ENCODE peak calls at places on chromosomes 2 and 18, in five cellular contexts. N is activated CD8-positive, alpha-beta memory T cell treated with anti-CD3 and anti-CD28 coated beads for 48 hours; U is activated T-cell treated with anti-CD3 and anti-CD28 coated beads, Interleukin-2, amount 50 U/mL, for 24 hours; T is DMS153; K is activated CD4-positive, alpha-beta memory T cell treated with anti-CD3 and anti-CD28 coated beads, Interleukin-2, amount 10 ng/mL, durations not matched to agents 7 days and 5 days. Y is an unnamed sample.

GRCh38 chr18:9025104-9025838 is 77.2 kb upstream of the NDUFV2 start:
- DNase-seq in N (no peak), U (no peak), T (no peak), K (no peak), Y (no peak)

GRCh38 chr18:49175476-49175875 is 224.7 kb upstream of the SMAD7 start:
- DNase-seq in N (no peak), U (no peak), T (no peak), K (no peak), Y (no peak)

GRCh38 chr2:231557571-231558217 is 27.4 kb upstream of the NMUR1 start:
- DNase-seq in N (peak; percentile 19), U (peak; percentile 63), T (peak; percentile 46), K (peak; percentile 74), Y (peak; percentile 84)

GRCh38 chr2:240913810-240914644 is 7.9 kb downstream of the CROCC2 start:
- DNase-seq in N (peak; percentile 23), U (peak; percentile 81), T (no peak), K (peak; percentile 64), Y (peak; percentile 87)

GRCh38 chr2:150594299-150594698 is 106.8 kb upstream of the RND3 start:
- DNase-seq in N (no peak), U (no peak), T (no peak), K (no peak), Y (no peak)

GRCh38 chr2:173226899-173227692 is 127.6 kb upstream of the CDCA7 start:
- DNase-seq in N (no peak), U (no peak), T (peak; percentile 17), K (no peak), Y (no peak)

GRCh38 chr2:54469484-54470053 is 13.4 kb downstream of the SPTBN1 start:
- DNase-seq in N (no peak), U (no peak), T (no peak), K (no peak), Y (no peak)

GRCh38 chr18:29012364-29012763 is 835.4 kb upstream of the CDH2 start:
- DNase-seq in N (no peak), U (no peak), T (no peak), K (no peak), Y (no peak)

GRCh38 chr2:233811087-233811486 is 33.0 kb downstream of the MROH2A start:
- DNase-seq in N (no peak), U (no peak), T (no peak), K (no peak), Y (peak; percentile 53)

GRCh38 chr2:236661064-236661761 is 91.6 kb downstream of the ACKR3 start:
- DNase-seq in N (no peak), U (no peak), T (no peak), K (no peak), Y (no peak)

GRCh38 chr2:25491966-25492532 is 150.3 kb upstream of the DNMT3A start:
- DNase-seq in N (no peak), U (no peak), T (peak; percentile 7), K (no peak), Y (no peak)

GRCh38 chr18:79011300-79011870 is 31.8 kb downstream of the SALL3 start:
- DNase-seq in N (no peak), U (no peak), T (no peak), K (no peak), Y (no peak)

GRCh38 chr2:39059366-39059952 is 61.4 kb downstream of the SOS1 start:
- DNase-seq in N (no peak), U (no peak), T (peak; percentile 44), K (no peak), Y (no peak)

GRCh38 chr18:56799756-56800155 is 148.6 kb downstream of the WDR7 start:
- DNase-seq in N (no peak), U (no peak), T (no peak), K (no peak), Y (no peak)

GRCh38 chr2:70354264-70354949 is 52.5 kb upstream of the FAM136A start:
- DNase-seq in N (no peak), U (no peak), T (no peak), K (no peak), Y (no peak)

GRCh38 chr2:105732096-105732495 is 12.6 kb upstream of the NCK2 start:
- DNase-seq in N (no peak), U (no peak), T (no peak), K (no peak), Y (no peak)

GRCh38 chr2:121205321-121205942 is 79.6 kb downstream of the TFCP2L1 start:
- DNase-seq in N (no peak), U (no peak), T (no peak), K (no peak), Y (peak; percentile 71)

GRCh38 chr2:216554755-216555154 is 56.1 kb downstream of the RPL37A start:
- DNase-seq in N (no peak), U (no peak), T (peak; percentile 82), K (no peak), Y (no peak)

GRCh38 chr2:44979581-44979980 is 29.7 kb downstream of the SIX2 start:
- DNase-seq in N (no peak), U (no peak), T (no peak), K (no peak), Y (no peak)

GRCh38 chr2:7788736-7789135 is 871.5 kb downstream of the RNF144A start:
- DNase-seq in N (no peak), U (no peak), T (no peak), K (no peak), Y (no peak)

GRCh38 chr2:64751286-64752260 is 97.9 kb upstream of the SERTAD2 start:
- DNase-seq in N (no peak), U (no peak), T (peak; percentile 56), K (peak; percentile 41), Y (no peak)

GRCh38 chr18:49250819-49251388 is 209.5 kb downstream of the DYM start:
- DNase-seq in N (no peak), U (no peak), T (no peak), K (no peak), Y (no peak)

GRCh38 chr2:20065885-20066602 is 14.6 kb upstream of the LAPTM4A start:
- DNase-seq in N (no peak), U (no peak), T (peak; percentile 80), K (no peak), Y (no peak)

GRCh38 chr18:45107425-45107824 is 426.7 kb downstream of the SETBP1 start:
- DNase-seq in N (no peak), U (no peak), T (no peak), K (no peak), Y (no peak)

GRCh38 chr2:164599954-164600589 is 21.2 kb downstream of the GRB14 start:
- DNase-seq in N (no peak), U (no peak), T (peak; percentile 60), K (no peak), Y (no peak)

GRCh38 chr18:50751947-50752346 is 67.9 kb downstream of the MRO start:
- DNase-seq in N (no peak), U (no peak), T (no peak), K (no peak), Y (no peak)

GRCh38 chr2:33412920-33413319 is 63.5 kb upstream of the RASGRP3 start:
- DNase-seq in N (no peak), U (no peak), T (no peak), K (no peak), Y (no peak)

GRCh38 chr2:177692828-177693269 is 300.3 kb downstream of the AGPS start:
- DNase-seq in N (no peak), U (no peak), T (no peak), K (no peak), Y (no peak)

Y was measured in cardiac septum.